ENCODE peak calls at places on chromosome 7, in seven cellular contexts. One of them, this sample, is unnamed. For H3K79me2, the result is how much of the 10 kb centered on the place peaks cover.

GRCh38 chr7:15417341-15417988 is 144.3 kb downstream of the AGMO start:
- DNase-seq in endothelial cell of umbilical vein: no peak
- DNase-seq in GM23248: no peak
- DNase-seq in GM23338: no peak
- DNase-seq in fibroblast of lung: no peak
- DNase-seq in PC-3: no peak
- DNase-seq in HCT116: no peak
- DNase-seq in this sample: no peak

GRCh38 chr7:105538349-105538748 is 6.3 kb downstream of the RINT1 start:
- DNase-seq in GM23338: no peak
- DNase-seq in fibroblast of lung: no peak
- DNase-seq in GM23248: no peak
- DNase-seq in PC-3: no peak
- DNase-seq in HCT116: no peak
- DNase-seq in endothelial cell of umbilical vein: no peak
- DNase-seq in this sample: no peak

GRCh38 chr7:111380945-111381344 is 181.3 kb downstream of the IMMP2L start:
- DNase-seq in GM23338: no peak
- DNase-seq in fibroblast of lung: no peak
- DNase-seq in HCT116: no peak
- DNase-seq in endothelial cell of umbilical vein: no peak
- DNase-seq in PC-3: no peak
- DNase-seq in GM23248: no peak
- DNase-seq in this sample: peak

GRCh38 chr7:24587853-24588252 is 14.6 kb downstream of the PALS2 start:
- DNase-seq in GM23248: peak
- DNase-seq in fibroblast of lung: peak
- DNase-seq in PC-3: peak
- DNase-seq in HCT116: no peak
- DNase-seq in GM23338: peak
- DNase-seq in endothelial cell of umbilical vein: peak
- DNase-seq in this sample: no peak

GRCh38 chr7:159118220-159118595 is 26.5 kb downstream of the VIPR2 start:
- DNase-seq in GM23338: no peak
- DNase-seq in HCT116: no peak
- DNase-seq in fibroblast of lung: no peak
- DNase-seq in PC-3: no peak
- DNase-seq in endothelial cell of umbilical vein: no peak
- DNase-seq in GM23248: no peak
- DNase-seq in this sample: no peak

GRCh38 chr7:137609500-137609899 is 237.3 kb downstream of the DGKI start:
- DNase-seq in HCT116: no peak
- DNase-seq in GM23338: no peak
- DNase-seq in fibroblast of lung: no peak
- DNase-seq in endothelial cell of umbilical vein: no peak
- DNase-seq in GM23248: no peak
- DNase-seq in PC-3: no peak
- DNase-seq in this sample: no peak

GRCh38 chr7:53110425-53110824 is 75.0 kb downstream of the POM121L12 start:
- DNase-seq in HCT116: no peak
- DNase-seq in GM23248: no peak
- DNase-seq in fibroblast of lung: no peak
- DNase-seq in GM23338: no peak
- DNase-seq in PC-3: no peak
- DNase-seq in endothelial cell of umbilical vein: peak
- DNase-seq in this sample: no peak

GRCh38 chr7:2452074-2452507 is 24.1 kb downstream of the GRIFIN start:
- DNase-seq in HCT116: no peak
- DNase-seq in endothelial cell of umbilical vein: no peak
- DNase-seq in GM23248: no peak
- DNase-seq in PC-3: no peak
- DNase-seq in fibroblast of lung: no peak
- DNase-seq in GM23338: peak
- DNase-seq in this sample: peak

GRCh38 chr7:76397409-76398183 is 11.9 kb downstream of the SSC4D start:
- DNase-seq in endothelial cell of umbilical vein: peak
- DNase-seq in fibroblast of lung: peak
- DNase-seq in HCT116: no peak
- DNase-seq in GM23248: peak
- DNase-seq in PC-3: peak
- DNase-seq in GM23338: peak
- DNase-seq in this sample: no peak

GRCh38 chr7:63925626-63926460 is 72.8 kb upstream of the ZNF722 start:
- DNase-seq in GM23248: peak
- DNase-seq in endothelial cell of umbilical vein: no peak
- DNase-seq in HCT116: no peak
- DNase-seq in fibroblast of lung: peak
- DNase-seq in GM23338: no peak
- DNase-seq in PC-3: peak
- DNase-seq in this sample: no peak

GRCh38 chr7:78473011-78473410 is 674.4 kb downstream of the PHTF2 start:
- DNase-seq in PC-3: no peak
- DNase-seq in fibroblast of lung: peak
- DNase-seq in endothelial cell of umbilical vein: no peak
- DNase-seq in HCT116: no peak
- DNase-seq in GM23338: no peak
- DNase-seq in GM23248: peak
- DNase-seq in this sample: no peak
- TF ChIP-seq EZH2 in PC-3: no peak
- TF ChIP-seq EZH2 in fibroblast of lung: no peak
- TF ChIP-seq EZH2 in endothelial cell of umbilical vein: no peak
- TF ChIP-seq EZH2 in HCT116: no peak
- TF ChIP-seq EZH2 in GM23338: no peak
- TF ChIP-seq EZH2 in GM23248: no peak
- TF ChIP-seq EZH2 in this sample: no peak

GRCh38 chr7:134925766-134926165 is 60.5 kb upstream of the AGBL3 start:
- DNase-seq in GM23338: no peak
- DNase-seq in endothelial cell of umbilical vein: no peak
- DNase-seq in GM23248: no peak
- DNase-seq in fibroblast of lung: peak
- DNase-seq in HCT116: no peak
- DNase-seq in PC-3: no peak
- DNase-seq in this sample: no peak

GRCh38 chr7:134920026-134920758 is 66.1 kb upstream of the AGBL3 start:
- DNase-seq in HCT116: no peak
- DNase-seq in GM23248: peak
- DNase-seq in GM23338: no peak
- DNase-seq in PC-3: peak
- DNase-seq in endothelial cell of umbilical vein: no peak
- DNase-seq in fibroblast of lung: peak
- DNase-seq in this sample: peak

GRCh38 chr7:134919240-134919641 is 67.1 kb upstream of the AGBL3 start:
- DNase-seq in fibroblast of lung: peak
- DNase-seq in GM23248: no peak
- DNase-seq in PC-3: peak
- DNase-seq in HCT116: no peak
- DNase-seq in endothelial cell of umbilical vein: no peak
- DNase-seq in GM23338: no peak
- DNase-seq in this sample: no peak

GRCh38 chr7:134926396-134926795 is 59.9 kb upstream of the AGBL3 start:
- DNase-seq in endothelial cell of umbilical vein: no peak
- DNase-seq in GM23248: peak
- DNase-seq in fibroblast of lung: no peak
- DNase-seq in PC-3: peak
- DNase-seq in HCT116: no peak
- DNase-seq in GM23338: no peak
- DNase-seq in this sample: no peak

DNA sequence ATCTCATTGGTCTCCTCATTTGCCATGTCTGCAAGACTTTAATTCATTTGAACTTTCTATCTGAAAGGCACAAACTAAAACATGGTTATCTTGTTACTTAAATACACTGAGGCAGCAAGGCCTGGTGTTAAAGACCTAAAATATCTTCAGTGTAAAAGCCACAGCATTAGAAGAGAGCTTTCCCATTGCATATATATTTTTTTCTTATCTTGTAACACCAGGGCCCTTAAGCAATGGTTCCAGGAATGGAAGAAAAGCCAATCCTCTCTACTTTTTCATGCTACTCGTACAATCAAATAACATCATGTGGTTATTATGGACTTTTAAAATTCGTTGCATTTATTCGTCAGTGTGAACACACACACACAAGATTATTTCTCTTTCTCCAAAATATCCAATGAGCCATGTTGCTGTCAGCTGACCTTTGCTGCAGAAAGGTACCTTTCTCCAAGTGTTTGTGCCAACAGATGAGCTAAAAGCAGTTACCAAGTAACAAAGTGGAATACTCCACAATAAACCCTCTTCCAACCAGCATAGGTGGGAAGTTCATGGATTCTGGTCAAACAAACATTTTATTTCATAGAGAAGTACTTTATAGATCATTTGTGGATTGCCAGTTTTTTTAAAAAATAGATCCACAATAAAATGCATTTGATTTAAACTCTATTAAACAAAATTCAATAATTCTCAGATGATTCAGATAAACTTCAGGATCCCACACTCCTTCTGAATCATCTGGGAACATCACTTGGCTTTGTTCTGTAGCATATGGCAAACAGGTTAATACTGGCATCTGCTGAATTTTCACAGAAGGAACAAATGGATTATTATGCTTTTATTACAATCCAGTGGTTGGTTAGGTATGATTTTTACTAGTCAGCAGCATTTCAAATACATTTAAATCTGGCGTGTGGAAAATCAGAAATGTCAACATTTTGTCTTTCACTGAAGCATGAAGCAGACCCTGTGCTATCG is 63.3 kb upstream of the AGBL3 start:
- DNase-seq in endothelial cell of umbilical vein: no peak
- DNase-seq in GM23338: no peak
- DNase-seq in HCT116: no peak
- DNase-seq in PC-3: no peak
- DNase-seq in GM23248: peak
- DNase-seq in fibroblast of lung: no peak
- DNase-seq in this sample: no peak
- H3K79me2 ChIP-seq in endothelial cell of umbilical vein: under half
- H3K79me2 ChIP-seq in GM23338: under half
- H3K79me2 ChIP-seq in HCT116: under half
- H3K79me2 ChIP-seq in PC-3: under half
- H3K79me2 ChIP-seq in GM23248: half or more
- H3K79me2 ChIP-seq in fibroblast of lung: under half
- H3K79me2 ChIP-seq in this sample: half or more

GRCh38 chr7:142496545-142496991 is 238.7 kb upstream of the PRSS58 start:
- DNase-seq in PC-3: peak
- DNase-seq in GM23248: peak
- DNase-seq in HCT116: peak
- DNase-seq in fibroblast of lung: peak
- DNase-seq in endothelial cell of umbilical vein: peak
- DNase-seq in GM23338: peak
- DNase-seq in this sample: peak
- TF ChIP-seq EZH2 in PC-3: no peak
- TF ChIP-seq EZH2 in GM23248: no peak
- TF ChIP-seq EZH2 in HCT116: no peak
- TF ChIP-seq EZH2 in fibroblast of lung: no peak
- TF ChIP-seq EZH2 in endothelial cell of umbilical vein: no peak
- TF ChIP-seq EZH2 in GM23338: no peak
- TF ChIP-seq EZH2 in this sample: no peak

GRCh38 chr7:55032069-55032699 is 13.4 kb downstream of the EGFR start:
- DNase-seq in HCT116: no peak
- DNase-seq in PC-3: no peak
- DNase-seq in endothelial cell of umbilical vein: no peak
- DNase-seq in GM23248: peak
- DNase-seq in GM23338: no peak
- DNase-seq in fibroblast of lung: no peak
- DNase-seq in this sample: no peak

GRCh38 chr7:55031075-55031474 is 12.3 kb downstream of the EGFR start:
- DNase-seq in PC-3: no peak
- DNase-seq in fibroblast of lung: no peak
- DNase-seq in endothelial cell of umbilical vein: no peak
- DNase-seq in GM23338: no peak
- DNase-seq in HCT116: no peak
- DNase-seq in GM23248: no peak
- DNase-seq in this sample: no peak

GRCh38 chr7:55033241-55033846 is 14.5 kb downstream of the EGFR start:
- DNase-seq in PC-3: no peak
- DNase-seq in fibroblast of lung: no peak
- DNase-seq in GM23338: no peak
- DNase-seq in endothelial cell of umbilical vein: no peak
- DNase-seq in HCT116: no peak
- DNase-seq in GM23248: no peak
- DNase-seq in this sample: no peak

GRCh38 chr7:55036958-55037357 is 18.1 kb downstream of the EGFR start:
- DNase-seq in fibroblast of lung: no peak
- DNase-seq in HCT116: no peak
- DNase-seq in GM23248: no peak
- DNase-seq in PC-3: no peak
- DNase-seq in GM23338: no peak
- DNase-seq in endothelial cell of umbilical vein: no peak
- DNase-seq in this sample: no peak

GRCh38 chr7:55034776-55035175 is 16.0 kb downstream of the EGFR start:
- DNase-seq in HCT116: no peak
- DNase-seq in GM23338: no peak
- DNase-seq in fibroblast of lung: no peak
- DNase-seq in endothelial cell of umbilical vein: no peak
- DNase-seq in PC-3: no peak
- DNase-seq in GM23248: no peak
- DNase-seq in this sample: no peak
- H3K79me2 ChIP-seq in HCT116: half or more
- H3K79me2 ChIP-seq in GM23338: under half
- H3K79me2 ChIP-seq in fibroblast of lung: half or more
- H3K79me2 ChIP-seq in endothelial cell of umbilical vein: under half
- H3K79me2 ChIP-seq in PC-3: half or more
- H3K79me2 ChIP-seq in GM23248: half or more
- H3K79me2 ChIP-seq in this sample: half or more

GRCh38 chr7:157016352-157017041 is 6.0 kb upstream of the MNX1 start:
- DNase-seq in fibroblast of lung: no peak
- DNase-seq in endothelial cell of umbilical vein: no peak
- DNase-seq in GM23338: peak
- DNase-seq in PC-3: no peak
- DNase-seq in GM23248: no peak
- DNase-seq in HCT116: no peak
- DNase-seq in this sample: no peak
- TF ChIP-seq EZH2 in fibroblast of lung: peak
- TF ChIP-seq EZH2 in endothelial cell of umbilical vein: peak
- TF ChIP-seq EZH2 in GM23338: peak
- TF ChIP-seq EZH2 in PC-3: no peak
- TF ChIP-seq EZH2 in GM23248: peak
- TF ChIP-seq EZH2 in HCT116: no peak
- TF ChIP-seq EZH2 in this sample: no peak